ENCODE peak calls at places on chromosomes 7 and 10, in eight cellular contexts. One of them, this sample, is unnamed. For H3K36me3, the result is how much of the 10 kb centered on the place peaks cover.

GRCh38 chr10:131825960-131826650 is 74.7 kb upstream of the PPP2R2D start:
- DNase-seq in lower lobe of right lung: peak
- DNase-seq in Peyer's patch: no peak
- DNase-seq in uterus: no peak
- DNase-seq in tibial artery: peak
- DNase-seq in cardiac muscle cell: no peak
- DNase-seq in suprapubic skin: no peak
- DNase-seq in mammary epithelial cell: no peak
- DNase-seq in this sample: no peak

GRCh38 chr10:49360271-49361177 is 35.4 kb downstream of the DRGX start:
- DNase-seq in lower lobe of right lung: no peak
- DNase-seq in Peyer's patch: no peak
- DNase-seq in uterus: no peak
- DNase-seq in tibial artery: no peak
- DNase-seq in cardiac muscle cell: peak
- DNase-seq in suprapubic skin: no peak
- DNase-seq in mammary epithelial cell: no peak
- DNase-seq in this sample: no peak

GRCh38 chr10:16408379-16408778 is 28.4 kb upstream of the PTER start:
- DNase-seq in lower lobe of right lung: no peak
- DNase-seq in Peyer's patch: no peak
- DNase-seq in uterus: no peak
- DNase-seq in tibial artery: no peak
- DNase-seq in cardiac muscle cell: no peak
- DNase-seq in suprapubic skin: no peak
- DNase-seq in mammary epithelial cell: no peak
- DNase-seq in this sample: no peak

GRCh38 chr10:118447478-118447877 is 105.4 kb upstream of the FAM204A start:
- DNase-seq in lower lobe of right lung: peak
- DNase-seq in Peyer's patch: no peak
- DNase-seq in uterus: peak
- DNase-seq in tibial artery: peak
- DNase-seq in cardiac muscle cell: peak
- DNase-seq in suprapubic skin: peak
- DNase-seq in mammary epithelial cell: peak
- DNase-seq in this sample: peak

GRCh38 chr10:111967547-111967946 is 216.0 kb downstream of the GPAM start:
- DNase-seq in lower lobe of right lung: no peak
- DNase-seq in Peyer's patch: no peak
- DNase-seq in uterus: no peak
- DNase-seq in tibial artery: no peak
- DNase-seq in cardiac muscle cell: no peak
- DNase-seq in suprapubic skin: no peak
- DNase-seq in mammary epithelial cell: no peak
- DNase-seq in this sample: no peak

GRCh38 chr7:127730658-127731276 is 78.8 kb downstream of the SND1 start:
- DNase-seq in lower lobe of right lung: no peak
- DNase-seq in Peyer's patch: no peak
- DNase-seq in uterus: no peak
- DNase-seq in tibial artery: no peak
- DNase-seq in cardiac muscle cell: no peak
- DNase-seq in suprapubic skin: no peak
- DNase-seq in mammary epithelial cell: no peak
- DNase-seq in this sample: no peak

GRCh38 chr7:27177795-27178320 is 3.7 kb upstream of the HOXA10 start:
- DNase-seq in lower lobe of right lung: no peak
- DNase-seq in Peyer's patch: no peak
- DNase-seq in uterus: peak
- DNase-seq in tibial artery: peak
- DNase-seq in cardiac muscle cell: no peak
- DNase-seq in suprapubic skin: peak
- DNase-seq in mammary epithelial cell: no peak
- DNase-seq in this sample: no peak

GRCh38 chr7:80182630-80183276 is 48.1 kb downstream of the GNAI1 start:
- DNase-seq in lower lobe of right lung: no peak
- DNase-seq in Peyer's patch: no peak
- DNase-seq in uterus: no peak
- DNase-seq in tibial artery: no peak
- DNase-seq in cardiac muscle cell: no peak
- DNase-seq in suprapubic skin: no peak
- DNase-seq in mammary epithelial cell: peak
- DNase-seq in this sample: no peak

GRCh38 chr7:18123508-18124239 is 96.0 kb upstream of the PRPS1L1 start:
- DNase-seq in lower lobe of right lung: no peak
- DNase-seq in Peyer's patch: no peak
- DNase-seq in uterus: no peak
- DNase-seq in tibial artery: no peak
- DNase-seq in cardiac muscle cell: no peak
- DNase-seq in suprapubic skin: no peak
- DNase-seq in mammary epithelial cell: no peak
- DNase-seq in this sample: no peak

GRCh38 chr7:150411606-150412005 is 32.5 kb downstream of the ZNF775 start:
- DNase-seq in lower lobe of right lung: no peak
- DNase-seq in Peyer's patch: no peak
- DNase-seq in uterus: no peak
- DNase-seq in tibial artery: no peak
- DNase-seq in cardiac muscle cell: no peak
- DNase-seq in suprapubic skin: no peak
- DNase-seq in mammary epithelial cell: no peak
- DNase-seq in this sample: no peak

GRCh38 chr10:94076325-94076841 is 82.7 kb downstream of the PLCE1 start:
- DNase-seq in lower lobe of right lung: no peak
- DNase-seq in Peyer's patch: no peak
- DNase-seq in uterus: no peak
- DNase-seq in tibial artery: no peak
- DNase-seq in cardiac muscle cell: peak
- DNase-seq in suprapubic skin: no peak
- DNase-seq in mammary epithelial cell: no peak
- DNase-seq in this sample: no peak

GRCh38 chr7:113404245-113404644 is 285.9 kb upstream of the SMIM30 start:
- DNase-seq in lower lobe of right lung: no peak
- DNase-seq in Peyer's patch: no peak
- DNase-seq in uterus: no peak
- DNase-seq in tibial artery: no peak
- DNase-seq in cardiac muscle cell: no peak
- DNase-seq in suprapubic skin: no peak
- DNase-seq in mammary epithelial cell: no peak
- DNase-seq in this sample: no peak

GRCh38 chr7:38330048-38330447 is 56.6 kb upstream of the TARP start:
- DNase-seq in lower lobe of right lung: no peak
- DNase-seq in Peyer's patch: no peak
- DNase-seq in uterus: no peak
- DNase-seq in tibial artery: no peak
- DNase-seq in cardiac muscle cell: no peak
- DNase-seq in suprapubic skin: no peak
- DNase-seq in mammary epithelial cell: no peak
- DNase-seq in this sample: no peak

GRCh38 chr10:128070721-128071416 is 55.4 kb downstream of the MKI67 start:
- DNase-seq in lower lobe of right lung: no peak
- DNase-seq in Peyer's patch: peak
- DNase-seq in uterus: no peak
- DNase-seq in tibial artery: peak
- DNase-seq in cardiac muscle cell: no peak
- DNase-seq in suprapubic skin: no peak
- DNase-seq in mammary epithelial cell: no peak
- DNase-seq in this sample: no peak

GRCh38 chr10:22927163-22927562 is 690 bp upstream of the ARMC3 start:
- DNase-seq in lower lobe of right lung: no peak
- DNase-seq in Peyer's patch: no peak
- DNase-seq in uterus: no peak
- DNase-seq in tibial artery: no peak
- DNase-seq in cardiac muscle cell: no peak
- DNase-seq in suprapubic skin: no peak
- DNase-seq in mammary epithelial cell: no peak
- DNase-seq in this sample: no peak

GRCh38 chr10:128894641-128895040 is 572.4 kb upstream of the MGMT start:
- DNase-seq in lower lobe of right lung: no peak
- DNase-seq in Peyer's patch: no peak
- DNase-seq in uterus: no peak
- DNase-seq in tibial artery: no peak
- DNase-seq in cardiac muscle cell: no peak
- DNase-seq in suprapubic skin: no peak
- DNase-seq in mammary epithelial cell: no peak
- DNase-seq in this sample: no peak

GRCh38 chr10:97024181-97025073 is 161.3 kb downstream of the SLIT1 start:
- DNase-seq in lower lobe of right lung: no peak
- DNase-seq in Peyer's patch: no peak
- DNase-seq in uterus: no peak
- DNase-seq in tibial artery: peak
- DNase-seq in cardiac muscle cell: peak
- DNase-seq in suprapubic skin: no peak
- DNase-seq in mammary epithelial cell: peak
- DNase-seq in this sample: no peak

GRCh38 chr10:110356628-110357245 is 52.0 kb upstream of the SMNDC1 start:
- DNase-seq in lower lobe of right lung: no peak
- DNase-seq in Peyer's patch: peak
- DNase-seq in uterus: peak
- DNase-seq in tibial artery: no peak
- DNase-seq in cardiac muscle cell: peak
- DNase-seq in suprapubic skin: no peak
- DNase-seq in mammary epithelial cell: peak
- DNase-seq in this sample: no peak

GRCh38 chr7:30207376-30207775 is 72.6 kb downstream of the MTURN start:
- DNase-seq in lower lobe of right lung: no peak
- DNase-seq in Peyer's patch: no peak
- DNase-seq in uterus: no peak
- DNase-seq in tibial artery: no peak
- DNase-seq in cardiac muscle cell: no peak
- DNase-seq in suprapubic skin: no peak
- DNase-seq in mammary epithelial cell: no peak
- DNase-seq in this sample: no peak
- H3K27ac ChIP-seq in lower lobe of right lung: no peak
- H3K27ac ChIP-seq in Peyer's patch: no peak
- H3K27ac ChIP-seq in uterus: no peak
- H3K27ac ChIP-seq in tibial artery: no peak
- H3K27ac ChIP-seq in cardiac muscle cell: no peak
- H3K27ac ChIP-seq in suprapubic skin: no peak
- H3K27ac ChIP-seq in mammary epithelial cell: peak
- H3K27ac ChIP-seq in this sample: no peak

GRCh38 chr10:69385454-69386350 is 31.0 kb downstream of the TACR2 start:
- DNase-seq in lower lobe of right lung: no peak
- DNase-seq in Peyer's patch: no peak
- DNase-seq in uterus: no peak
- DNase-seq in tibial artery: no peak
- DNase-seq in cardiac muscle cell: no peak
- DNase-seq in suprapubic skin: no peak
- DNase-seq in mammary epithelial cell: peak
- DNase-seq in this sample: no peak
- H3K36me3 ChIP-seq in lower lobe of right lung: half or more
- H3K36me3 ChIP-seq in Peyer's patch: under half
- H3K36me3 ChIP-seq in uterus: under half
- H3K36me3 ChIP-seq in tibial artery: half or more
- H3K36me3 ChIP-seq in cardiac muscle cell: half or more
- H3K36me3 ChIP-seq in suprapubic skin: half or more
- H3K36me3 ChIP-seq in mammary epithelial cell: under half
- H3K36me3 ChIP-seq in this sample: half or more

DNA sequence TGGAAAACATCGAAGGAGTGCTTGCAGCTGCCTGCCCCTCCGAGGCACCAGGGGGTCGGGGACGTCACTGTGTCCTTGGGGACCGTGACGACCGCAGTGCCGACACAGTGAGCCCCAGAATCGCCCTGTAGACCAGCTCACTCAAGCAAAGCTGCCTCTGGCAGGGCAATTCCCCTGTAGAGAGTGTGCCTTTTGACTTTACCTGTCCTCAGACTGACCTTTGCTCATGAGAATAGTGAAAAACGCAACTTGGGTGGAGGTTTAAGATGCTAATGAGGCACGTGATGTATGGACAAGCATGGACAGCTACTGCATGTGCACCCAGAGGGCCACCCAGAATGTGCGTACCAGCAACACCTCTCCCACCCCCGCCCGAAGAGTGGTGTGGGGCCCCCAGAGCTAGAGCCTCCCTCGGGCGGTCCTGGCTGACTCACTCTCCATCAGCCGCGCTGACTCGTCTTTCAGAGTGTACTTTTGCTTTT is 271.9 kb downstream of the ADARB2 start:
- DNase-seq in lower lobe of right lung: no peak
- DNase-seq in Peyer's patch: peak
- DNase-seq in uterus: no peak
- DNase-seq in tibial artery: no peak
- DNase-seq in cardiac muscle cell: no peak
- DNase-seq in suprapubic skin: no peak
- DNase-seq in mammary epithelial cell: peak
- DNase-seq in this sample: no peak
- H3K4me3 ChIP-seq in lower lobe of right lung: no peak
- H3K4me3 ChIP-seq in Peyer's patch: no peak
- H3K4me3 ChIP-seq in uterus: no peak
- H3K4me3 ChIP-seq in tibial artery: no peak
- H3K4me3 ChIP-seq in cardiac muscle cell: no peak
- H3K4me3 ChIP-seq in suprapubic skin: peak
- H3K4me3 ChIP-seq in mammary epithelial cell: no peak
- H3K4me3 ChIP-seq in this sample: no peak

GRCh38 chr7:22563115-22563514 is 63.1 kb upstream of the STEAP1B start:
- DNase-seq in lower lobe of right lung: no peak
- DNase-seq in Peyer's patch: no peak
- DNase-seq in uterus: no peak
- DNase-seq in tibial artery: no peak
- DNase-seq in cardiac muscle cell: no peak
- DNase-seq in suprapubic skin: no peak
- DNase-seq in mammary epithelial cell: no peak
- DNase-seq in this sample: peak

GRCh38 chr7:22561895-22562593 is 62.1 kb upstream of the STEAP1B start:
- DNase-seq in lower lobe of right lung: no peak
- DNase-seq in Peyer's patch: no peak
- DNase-seq in uterus: no peak
- DNase-seq in tibial artery: no peak
- DNase-seq in cardiac muscle cell: peak
- DNase-seq in suprapubic skin: no peak
- DNase-seq in mammary epithelial cell: peak
- DNase-seq in this sample: peak

GRCh38 chr7:22561356-22561755 is 61.4 kb upstream of the STEAP1B start:
- DNase-seq in lower lobe of right lung: peak
- DNase-seq in Peyer's patch: no peak
- DNase-seq in uterus: peak
- DNase-seq in tibial artery: peak
- DNase-seq in cardiac muscle cell: peak
- DNase-seq in suprapubic skin: peak
- DNase-seq in mammary epithelial cell: peak
- DNase-seq in this sample: peak

GRCh38 chr7:22557167-22557566 is 57.2 kb upstream of the STEAP1B start:
- DNase-seq in lower lobe of right lung: no peak
- DNase-seq in Peyer's patch: no peak
- DNase-seq in uterus: no peak
- DNase-seq in tibial artery: no peak
- DNase-seq in cardiac muscle cell: no peak
- DNase-seq in suprapubic skin: no peak
- DNase-seq in mammary epithelial cell: no peak
- DNase-seq in this sample: peak

DNA sequence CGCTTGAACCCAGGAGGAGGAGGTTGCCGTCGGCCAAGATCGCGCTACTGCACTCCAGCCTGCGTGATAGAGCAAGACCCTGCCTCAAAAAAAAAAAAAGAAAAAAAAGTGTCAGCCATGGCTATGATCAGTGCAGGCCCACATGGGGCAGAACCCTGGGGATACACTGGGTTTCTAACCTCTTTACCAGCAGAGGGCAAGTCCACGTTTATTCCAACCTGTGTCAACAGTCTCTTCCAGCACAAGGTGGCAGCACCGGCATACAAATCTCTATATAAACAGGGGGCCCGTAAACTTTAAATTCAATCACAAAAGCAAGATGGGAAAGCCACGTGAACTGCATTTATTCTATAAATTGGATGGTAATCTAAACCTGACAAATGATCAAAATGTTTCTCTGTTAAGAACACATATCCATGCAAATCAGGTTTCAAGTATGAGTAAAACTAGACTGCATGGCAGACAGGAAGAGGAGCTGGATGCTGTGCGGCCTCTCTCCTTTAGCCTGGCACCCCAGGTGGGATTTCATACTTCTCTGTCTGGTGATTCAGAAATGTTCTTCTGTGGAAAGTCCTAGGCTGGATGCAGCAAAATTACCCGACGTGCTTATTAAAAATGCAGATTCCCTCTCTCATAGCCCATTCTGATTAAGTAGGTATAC is 60.0 kb upstream of the STEAP1B start:
- DNase-seq in lower lobe of right lung: peak
- DNase-seq in Peyer's patch: peak
- DNase-seq in uterus: peak
- DNase-seq in tibial artery: peak
- DNase-seq in cardiac muscle cell: peak
- DNase-seq in suprapubic skin: no peak
- DNase-seq in mammary epithelial cell: peak
- DNase-seq in this sample: peak
- H3K27ac ChIP-seq in lower lobe of right lung: no peak
- H3K27ac ChIP-seq in Peyer's patch: no peak
- H3K27ac ChIP-seq in uterus: no peak
- H3K27ac ChIP-seq in tibial artery: no peak
- H3K27ac ChIP-seq in cardiac muscle cell: no peak
- H3K27ac ChIP-seq in suprapubic skin: no peak
- H3K27ac ChIP-seq in mammary epithelial cell: no peak
- H3K27ac ChIP-seq in this sample: peak